ENCODE peak calls at places on chromosomes 5 and 9, in six cellular contexts. S is fibroblast of lung; T is NCI-H1092; X is M059J; W is stimulated activated CD8-positive, alpha-beta memory T cell treated with anti-CD3 and anti-CD28 coated beads, Interleukin-12 subunit alpha, Interleukin-12 subunit beta, amount 100 ng/mL, for 1 hour; D is GM20000. H is an unnamed sample.

GRCh38 chr5:38039826-38040225 is 200.0 kb upstream of the GDNF start:
- DNase-seq in T (no peak), S (no peak), X (no peak), D (no peak), W (no peak), H (no peak)

GRCh38 chr9:38687389-38687842 is 32.5 kb downstream of the FAM240B start:
- DNase-seq in T (no peak), W (peak), D (peak), S (peak), X (peak), H (peak)

GRCh38 chr5:179475211-179475840 is 75.0 kb upstream of the RUFY1 start:
- DNase-seq in T (no peak), D (no peak), X (no peak), S (no peak), W (no peak), H (no peak)

GRCh38 chr5:141172381-141173204 is at the start of gene PCDHB7:
- DNase-seq in S (peak), T (no peak), X (peak), W (no peak), D (no peak), H (no peak)

GRCh38 chr9:121576281-121577075 is 75.0 kb upstream of the DAB2IP start:
- DNase-seq in S (no peak), T (no peak), D (no peak), X (peak), W (no peak), H (no peak)

GRCh38 chr9:90044710-90045151 is 439.9 kb downstream of the GADD45G start:
- DNase-seq in D (no peak), X (peak), S (peak), W (no peak), T (no peak), H (peak)

GRCh38 chr5:96752341-96753016 is 55.3 kb downstream of the ERAP1 start:
- DNase-seq in S (peak), X (peak), W (peak), D (peak), T (peak), H (peak)

GRCh38 chr5:83377131-83377865 is 94.2 kb upstream of the VCAN start:
- DNase-seq in D (no peak), T (no peak), X (peak), S (peak), W (no peak), H (no peak)

GRCh38 chr5:177312649-177313181 is 1.0 kb upstream of the MXD3 start:
- DNase-seq in X (peak), D (no peak), T (no peak), S (peak), W (no peak), H (no peak)

GRCh38 chr5:6592611-6593010 is 40.2 kb downstream of the NSUN2 start:
- DNase-seq in X (peak), T (no peak), S (no peak), W (no peak), D (no peak), H (no peak)

GRCh38 chr9:111483419-111483861 is 743 bp downstream of the ECPAS start:
- DNase-seq in W (peak), D (peak), T (peak), S (no peak), X (no peak), H (peak)

GRCh38 chr5:132058646-132059042 is 1.8 kb upstream of the IL3 start:
- DNase-seq in S (no peak), W (no peak), D (no peak), T (no peak), X (no peak), H (no peak)

GRCh38 chr9:126615251-126615790 is 1.6 kb downstream of the LMX1B start:
- DNase-seq in D (peak), S (peak), X (no peak), T (peak), W (no peak), H (peak)

GRCh38 chr9:16371306-16371705 is 499.2 kb downstream of the BNC2 start:
- DNase-seq in D (no peak), W (no peak), S (peak), X (peak), T (no peak), H (no peak)

GRCh38 chr9:129574911-129575574 is 45.9 kb downstream of the C9orf50 start:
- DNase-seq in S (peak), D (no peak), W (no peak), T (no peak), X (peak), H (no peak)

GRCh38 chr9:114097613-114098020 is 1.5 kb downstream of the KIF12 start:
- DNase-seq in T (no peak), W (no peak), S (peak), X (peak), D (no peak), H (no peak)

GRCh38 chr5:75023368-75024159 is 28.8 kb downstream of the GCNT4 start:
- DNase-seq in T (no peak), W (peak), S (no peak), D (no peak), X (peak), H (no peak)

GRCh38 chr9:34025062-34025461 is 23.6 kb downstream of the UBAP2 start:
- DNase-seq in X (no peak), D (no peak), T (no peak), W (no peak), S (peak), H (no peak)

GRCh38 chr9:19162956-19163355 is 35.7 kb upstream of the PLIN2 start:
- DNase-seq in X (peak), T (no peak), W (no peak), D (no peak), S (no peak), H (no peak)

GRCh38 chr9:134486127-134486995 is 155.2 kb upstream of the COL5A1 start:
- DNase-seq in T (no peak), X (no peak), W (no peak), S (no peak), D (no peak), H (no peak)

GRCh38 chr5:59798862-59799667 is 94.5 kb downstream of the PDE4D start:
- DNase-seq in W (no peak), D (no peak), X (peak), S (peak), T (no peak), H (peak)

GRCh38 chr5:14108170-14108996 is 34.8 kb upstream of the TRIO start:
- DNase-seq in T (peak), D (peak), S (peak), W (no peak), X (peak), H (peak)

GRCh38 chr9:76161546-76161945 is 232.7 kb downstream of the RFK start:
- DNase-seq in W (no peak), D (no peak), X (no peak), S (peak), T (no peak), H (no peak)

GRCh38 chr5:86979801-86980510 is 287.7 kb upstream of the RASA1 start:
- DNase-seq in W (no peak), S (peak), X (peak), D (peak), T (no peak), H (no peak)

GRCh38 chr9:107813287-107813686 is 323.7 kb upstream of the KLF4 start:
- DNase-seq in D (no peak), W (no peak), X (no peak), S (no peak), T (no peak), H (no peak)

GRCh38 chr9:121269030-121269887 is 1.3 kb downstream of the GSN start:
- DNase-seq in X (peak), D (peak), W (no peak), S (peak), T (no peak), H (no peak)

GRCh38 chr9:16343249-16344237 is 526.9 kb downstream of the BNC2 start:
- DNase-seq in X (peak), D (no peak), S (no peak), W (no peak), T (no peak), H (no peak)

GRCh38 chr9:37836386-37836785 is 35.8 kb downstream of the DCAF10 start:
- DNase-seq in W (no peak), D (peak), T (no peak), X (no peak), S (no peak), H (no peak)

GRCh38 chr9:83508072-83508471 is 30.1 kb downstream of the FRMD3 start:
- DNase-seq in T (no peak), X (peak), W (no peak), S (no peak), D (no peak), H (no peak)

GRCh38 chr5:154482528-154483449 is 4.8 kb upstream of the HAND1 start:
- DNase-seq in X (no peak), D (no peak), T (no peak), W (no peak), S (no peak), H (no peak)

GRCh38 chr9:34282096-34282495 is 47.0 kb downstream of the KIF24 start:
- DNase-seq in W (no peak), S (no peak), D (no peak), X (no peak), T (no peak), H (no peak)

GRCh38 chr5:79544136-79544535 is 30.2 kb upstream of the HOMER1 start:
- DNase-seq in W (no peak), D (no peak), X (no peak), S (no peak), T (no peak), H (no peak)

GRCh38 chr5:35821513-35821912 is 35.2 kb upstream of the IL7R start:
- DNase-seq in W (no peak), D (no peak), T (no peak), S (no peak), X (no peak), H (no peak)

GRCh38 chr5:59051938-59052337 is 469.1 kb downstream of the RAB3C start:
- DNase-seq in D (no peak), S (no peak), X (no peak), T (no peak), W (no peak), H (no peak)

GRCh38 chr5:81425569-81425968 is 31.6 kb upstream of the ACOT12 start:
- DNase-seq in W (no peak), X (peak), T (peak), S (peak), D (peak), H (peak)

GRCh38 chr5:79697222-79698164 is 7.9 kb downstream of the CMYA5 start:
- DNase-seq in X (no peak), D (peak), S (peak), T (no peak), W (no peak), H (no peak)

GRCh38 chr5:167245871-167246270 is 1045.6 kb upstream of the WWC1 start:
- DNase-seq in W (no peak), D (no peak), X (peak), S (no peak), T (no peak), H (no peak)

GRCh38 chr5:181086410-181087229 is 44.3 kb downstream of the OR2V1 start:
- DNase-seq in W (no peak), S (no peak), X (peak), D (no peak), T (no peak), H (no peak)

GRCh38 chr5:1934056-1934394 is 51.3 kb upstream of the IRX4 start:
- DNase-seq in D (no peak), S (no peak), X (no peak), T (no peak), W (no peak), H (no peak)

GRCh38 chr9:82273121-82273520 is 284.5 kb downstream of the SPATA31D1 start:
- DNase-seq in T (no peak), S (peak), W (no peak), D (no peak), X (peak), H (no peak)

H was measured in NCI-H774.